ENCODE peak calls at places on chromosomes 3 and 15, in ten cellular contexts. O is breast epithelium, P is foreskin fibroblast, Y is tibial nerve, N is transverse colon, Q is body of pancreas, C is upper lobe of right lung, R is neural progenitor cell, V is PC-3, E is OCI-LY7. M is an unnamed sample.

GRCh38 chr15:40100947-40101905 is 7.5 kb downstream of the BMF start:
- DNase-seq in O (no peak), P (no peak), Y (no peak), N (no peak), Q (no peak), C (no peak), R (no peak), V (peak), E (no peak), M (no peak)

GRCh38 chr3:65039754-65040210 is 352.0 kb upstream of the ADAMTS9 start:
- DNase-seq in O (no peak), P (no peak), Y (no peak), N (no peak), Q (no peak), C (no peak), R (no peak), V (no peak), E (no peak), M (peak)

GRCh38 chr3:72152551-72153476 is 367.9 kb upstream of the PROK2 start:
- DNase-seq in O (peak), P (peak), Y (peak), N (peak), Q (peak), C (peak), R (no peak), V (peak), E (no peak), M (peak)

GRCh38 chr3:53544357-53544756 is 49.9 kb downstream of the CACNA1D start:
- DNase-seq in O (no peak), P (no peak), Y (no peak), N (no peak), Q (no peak), C (no peak), R (no peak), V (no peak), E (no peak), M (no peak)

GRCh38 chr15:71705151-71705550 is 105.2 kb upstream of the NR2E3 start:
- DNase-seq in O (no peak), P (peak), Y (no peak), N (no peak), Q (no peak), C (no peak), R (peak), V (no peak), E (no peak), M (no peak)

GRCh38 chr15:76185716-76186115 is 125.6 kb downstream of the ETFA start:
- DNase-seq in O (no peak), P (peak), Y (no peak), N (no peak), Q (no peak), C (no peak), R (peak), V (peak), E (peak), M (peak)

GRCh38 chr3:61422945-61423740 is 138.2 kb upstream of the PTPRG start:
- DNase-seq in O (no peak), P (no peak), Y (no peak), N (no peak), Q (no peak), C (no peak), R (no peak), V (no peak), E (no peak), M (no peak)

GRCh38 chr3:14902719-14903118 is 44.7 kb upstream of the NR2C2 start:
- DNase-seq in O (no peak), P (no peak), Y (peak), N (peak), Q (peak), C (no peak), R (no peak), V (no peak), E (no peak), M (no peak)

GRCh38 chr3:54046677-54047214 is 75.6 kb upstream of the CACNA2D3 start:
- DNase-seq in O (no peak), P (peak), Y (no peak), N (no peak), Q (peak), C (no peak), R (no peak), V (peak), E (no peak), M (peak)

GRCh38 chr3:108820586-108820985 is 2.0 kb upstream of the TRAT1 start:
- DNase-seq in O (no peak), P (no peak), Y (no peak), N (no peak), Q (no peak), C (no peak), R (no peak), V (no peak), E (no peak), M (no peak)

GRCh38 chr15:34782901-34783300 is 12.4 kb downstream of the ACTC1 start:
- DNase-seq in O (no peak), P (no peak), Y (no peak), N (no peak), Q (no peak), C (no peak), R (no peak), V (peak), E (no peak), M (no peak)

GRCh38 chr3:139358857-139359562 is 15.2 kb downstream of the MRPS22 start:
- DNase-seq in O (no peak), P (no peak), Y (no peak), N (no peak), Q (no peak), C (no peak), R (peak), V (no peak), E (no peak), M (no peak)

GRCh38 chr15:30985081-30985531 is 6.3 kb downstream of the MTMR10 start:
- DNase-seq in O (no peak), P (peak), Y (peak), N (peak), Q (peak), C (no peak), R (no peak), V (no peak), E (peak), M (no peak)

GRCh38 chr15:74956648-74957300 is at the start of gene RPP25:
- DNase-seq in O (peak), P (peak), Y (peak), N (peak), Q (peak), C (peak), R (peak), V (peak), E (peak), M (peak)

GRCh38 chr15:45720183-45720582 is 85.4 kb downstream of the SQOR start:
- DNase-seq in O (no peak), P (no peak), Y (no peak), N (no peak), Q (no peak), C (no peak), R (no peak), V (no peak), E (no peak), M (no peak)

GRCh38 chr15:40069178-40070165 is 30.5 kb upstream of the SRP14 start:
- DNase-seq in O (peak), P (peak), Y (peak), N (peak), Q (peak), C (peak), R (peak), V (peak), E (peak), M (peak)

GRCh38 chr15:66096711-66097058 is 156.9 kb downstream of the MEGF11 start:
- DNase-seq in O (no peak), P (no peak), Y (no peak), N (no peak), Q (no peak), C (peak), R (no peak), V (no peak), E (no peak), M (no peak)

GRCh38 chr15:86540840-86541467 is 461.3 kb downstream of the AGBL1 start:
- DNase-seq in O (no peak), P (no peak), Y (no peak), N (no peak), Q (no peak), C (no peak), R (no peak), V (no peak), E (no peak), M (no peak)

GRCh38 chr15:64635486-64635815 is 139.9 kb downstream of the RBPMS2 start:
- DNase-seq in O (no peak), P (peak), Y (peak), N (no peak), Q (peak), C (no peak), R (peak), V (no peak), E (no peak), M (peak)

GRCh38 chr3:36669763-36670162 is 94.6 kb downstream of the DCLK3 start:
- DNase-seq in O (no peak), P (no peak), Y (no peak), N (no peak), Q (no peak), C (no peak), R (no peak), V (no peak), E (no peak), M (no peak)

GRCh38 chr3:53613111-53613510 is 118.7 kb downstream of the CACNA1D start:
- DNase-seq in O (no peak), P (no peak), Y (no peak), N (no peak), Q (no peak), C (no peak), R (no peak), V (no peak), E (peak), M (no peak)

GRCh38 chr3:100102757-100103156 is 11.5 kb downstream of the FILIP1L start:
- DNase-seq in O (no peak), P (no peak), Y (no peak), N (no peak), Q (no peak), C (no peak), R (no peak), V (no peak), E (no peak), M (no peak)

GRCh38 chr15:98754283-98755022 is 106.1 kb downstream of the IGF1R start:
- DNase-seq in O (no peak), P (no peak), Y (no peak), N (no peak), Q (no peak), C (no peak), R (peak), V (no peak), E (no peak), M (no peak)

GRCh38 chr3:63607716-63608115 is 44.8 kb upstream of the SNTN start:
- DNase-seq in O (no peak), P (no peak), Y (no peak), N (no peak), Q (no peak), C (no peak), R (no peak), V (no peak), E (no peak), M (no peak)

GRCh38 chr3:87626471-87626995 is 350.1 kb upstream of the POU1F1 start:
- DNase-seq in O (no peak), P (no peak), Y (no peak), N (no peak), Q (no peak), C (no peak), R (no peak), V (peak), E (no peak), M (no peak)

GRCh38 chr15:65812921-65813320 is 20.8 kb upstream of the DENND4A start:
- DNase-seq in O (no peak), P (no peak), Y (no peak), N (no peak), Q (no peak), C (no peak), R (no peak), V (no peak), E (no peak), M (no peak)

GRCh38 chr3:42079701-42080323 is 11.3 kb upstream of the TRAK1 start:
- DNase-seq in O (no peak), P (no peak), Y (no peak), N (peak), Q (no peak), C (no peak), R (no peak), V (peak), E (no peak), M (no peak)

GRCh38 chr3:100744671-100745070 is 35.4 kb downstream of the TFG start:
- DNase-seq in O (no peak), P (no peak), Y (no peak), N (no peak), Q (no peak), C (no peak), R (no peak), V (no peak), E (no peak), M (no peak)

GRCh38 chr3:126259411-126260391 is 79.3 kb upstream of the ALDH1L1 start:
- DNase-seq in O (no peak), P (no peak), Y (no peak), N (peak), Q (peak), C (peak), R (peak), V (peak), E (peak), M (peak)

GRCh38 chr15:84829428-84829827 is 12.3 kb downstream of the ALPK3 start:
- DNase-seq in O (no peak), P (no peak), Y (no peak), N (no peak), Q (no peak), C (no peak), R (no peak), V (no peak), E (no peak), M (no peak)

GRCh38 chr15:90930861-90931629 is 1.3 kb downstream of the HDDC3 start:
- DNase-seq in O (no peak), P (no peak), Y (no peak), N (no peak), Q (no peak), C (no peak), R (no peak), V (no peak), E (peak), M (no peak)

GRCh38 chr15:83078712-83079111 is 11.7 kb upstream of the BTBD1 start:
- DNase-seq in O (no peak), P (no peak), Y (no peak), N (no peak), Q (no peak), C (no peak), R (no peak), V (no peak), E (no peak), M (no peak)
- TF ChIP-seq CTCF in O (no peak), P (no peak), Y (no peak), N (no peak), Q (no peak), C (no peak), R (no peak), V (no peak), E (no peak), M (no peak)

GRCh38 chr3:46131884-46132478 is 76.1 kb downstream of the CCR1 start:
- DNase-seq in O (no peak), P (no peak), Y (no peak), N (no peak), Q (no peak), C (no peak), R (no peak), V (no peak), E (no peak), M (no peak)

GRCh38 chr3:46132565-46132964 is 75.5 kb downstream of the CCR1 start:
- DNase-seq in O (no peak), P (no peak), Y (no peak), N (no peak), Q (no peak), C (no peak), R (no peak), V (no peak), E (no peak), M (no peak)

GRCh38 chr3:46138571-46138970 is 69.5 kb downstream of the CCR1 start:
- DNase-seq in O (no peak), P (no peak), Y (no peak), N (no peak), Q (no peak), C (no peak), R (no peak), V (no peak), E (no peak), M (no peak)

GRCh38 chr3:46133285-46133684 is 74.8 kb downstream of the CCR1 start:
- DNase-seq in O (no peak), P (no peak), Y (no peak), N (no peak), Q (no peak), C (no peak), R (no peak), V (no peak), E (no peak), M (no peak)

GRCh38 chr3:46135475-46135874 is 72.6 kb downstream of the CCR1 start:
- DNase-seq in O (no peak), P (no peak), Y (no peak), N (no peak), Q (no peak), C (no peak), R (no peak), V (no peak), E (no peak), M (no peak)
- TF ChIP-seq CTCF in O (no peak), P (no peak), Y (no peak), N (no peak), Q (no peak), C (no peak), R (no peak), V (no peak), E (no peak), M (no peak)

GRCh38 chr3:164390046-164390445 is 688.2 kb downstream of the SI start:
- DNase-seq in O (no peak), P (no peak), Y (no peak), N (no peak), Q (no peak), C (no peak), R (no peak), V (no peak), E (no peak), M (no peak)
- TF ChIP-seq CTCF in O (no peak), P (no peak), Y (no peak), N (no peak), Q (no peak), C (no peak), R (peak), V (peak), E (peak), M (no peak)

DNA sequence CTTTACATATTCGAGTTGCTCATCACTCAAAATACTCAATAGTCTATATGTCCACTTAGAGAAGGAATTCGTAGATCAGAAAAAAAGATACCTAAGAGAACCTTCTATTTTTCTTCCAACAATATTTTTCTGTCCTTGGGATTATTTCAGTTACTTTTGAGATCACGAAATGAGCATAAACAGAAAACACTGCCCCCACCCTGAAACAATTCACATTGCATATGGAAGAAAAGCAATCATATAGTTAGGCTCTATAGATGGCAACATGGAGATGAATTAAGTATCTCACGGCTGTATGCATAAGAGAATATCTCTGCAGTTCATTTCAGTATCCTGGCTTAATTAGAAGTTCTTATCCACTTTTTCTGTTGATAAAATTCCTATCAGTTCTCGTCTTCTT is 391.1 kb downstream of the FGF12 start:
- DNase-seq in O (no peak), P (no peak), Y (no peak), N (no peak), Q (no peak), C (no peak), R (no peak), V (no peak), E (peak), M (no peak)
- TF ChIP-seq CTCF in O (no peak), P (no peak), Y (no peak), N (no peak), Q (no peak), C (no peak), R (peak), V (peak), E (peak), M (no peak)

GRCh38 chr3:155747286-155747685 is 2.4 kb upstream of the PLCH1 start:
- DNase-seq in O (no peak), P (no peak), Y (no peak), N (no peak), Q (no peak), C (no peak), R (no peak), V (no peak), E (no peak), M (no peak)

GRCh38 chr3:155748611-155749365 is 3.9 kb upstream of the PLCH1 start:
- DNase-seq in O (no peak), P (no peak), Y (no peak), N (no peak), Q (no peak), C (no peak), R (no peak), V (peak), E (no peak), M (no peak)

GRCh38 chr3:155747867-155748266 is 3.0 kb upstream of the PLCH1 start:
- DNase-seq in O (no peak), P (no peak), Y (no peak), N (no peak), Q (no peak), C (no peak), R (no peak), V (no peak), E (no peak), M (no peak)

GRCh38 chr3:155753038-155753647 is 8.3 kb upstream of the PLCH1 start:
- DNase-seq in O (no peak), P (no peak), Y (no peak), N (no peak), Q (no peak), C (no peak), R (peak), V (peak), E (peak), M (no peak)
- TF ChIP-seq CTCF in O (no peak), P (peak), Y (no peak), N (peak), Q (peak), C (peak), R (peak), V (peak), E (peak), M (peak)

M was measured in BE2C.